ENCODE peak calls at places on chromosomes 4 and X, in six cellular contexts. One of them, this sample, is unnamed.

GRCh38 chrX:16786791-16787735 is 797 bp downstream of the TXLNG start:
- DNase-seq in nucleus accumbens: no peak
- DNase-seq in dorsolateral prefrontal cortex: peak; percentile 46
- DNase-seq in occipital lobe: no peak
- DNase-seq in BE2C: peak; percentile 11
- DNase-seq in Ammon's horn: no peak
- DNase-seq in this sample: peak; percentile 84

GRCh38 chr4:139229534-139230039 is 50.4 kb downstream of the MGARP start:
- DNase-seq in nucleus accumbens: no peak
- DNase-seq in dorsolateral prefrontal cortex: no peak
- DNase-seq in occipital lobe: no peak
- DNase-seq in BE2C: no peak
- DNase-seq in Ammon's horn: peak; percentile 73
- DNase-seq in this sample: no peak

GRCh38 chrX:13793897-13794296 is 23.0 kb downstream of the GPM6B start:
- DNase-seq in nucleus accumbens: no peak
- DNase-seq in dorsolateral prefrontal cortex: no peak
- DNase-seq in occipital lobe: no peak
- DNase-seq in BE2C: no peak
- DNase-seq in Ammon's horn: no peak
- DNase-seq in this sample: no peak

GRCh38 chr4:48902266-48902665 is 4.3 kb downstream of the OCIAD2 start:
- DNase-seq in nucleus accumbens: no peak
- DNase-seq in dorsolateral prefrontal cortex: no peak
- DNase-seq in occipital lobe: no peak
- DNase-seq in BE2C: no peak
- DNase-seq in Ammon's horn: no peak
- DNase-seq in this sample: no peak

GRCh38 chrX:22136711-22137110 is 104.6 kb downstream of the PHEX start:
- DNase-seq in nucleus accumbens: no peak
- DNase-seq in dorsolateral prefrontal cortex: no peak
- DNase-seq in occipital lobe: no peak
- DNase-seq in BE2C: no peak
- DNase-seq in Ammon's horn: no peak
- DNase-seq in this sample: no peak

GRCh38 chr4:80058740-80059139 is 14.3 kb downstream of the ANTXR2 start:
- DNase-seq in nucleus accumbens: no peak
- DNase-seq in dorsolateral prefrontal cortex: no peak
- DNase-seq in occipital lobe: no peak
- DNase-seq in BE2C: no peak
- DNase-seq in Ammon's horn: no peak
- DNase-seq in this sample: no peak

GRCh38 chr4:137226900-137227299 is 305.4 kb downstream of the PCDH18 start:
- DNase-seq in nucleus accumbens: no peak
- DNase-seq in dorsolateral prefrontal cortex: no peak
- DNase-seq in occipital lobe: no peak
- DNase-seq in BE2C: no peak
- DNase-seq in Ammon's horn: no peak
- DNase-seq in this sample: no peak

GRCh38 chrX:44152867-44153266 is 179.7 kb upstream of the NDP start:
- DNase-seq in nucleus accumbens: no peak
- DNase-seq in dorsolateral prefrontal cortex: no peak
- DNase-seq in occipital lobe: no peak
- DNase-seq in BE2C: no peak
- DNase-seq in Ammon's horn: no peak
- DNase-seq in this sample: no peak

GRCh38 chrX:12162420-12162819 is 24.1 kb downstream of the FRMPD4 start:
- DNase-seq in nucleus accumbens: no peak
- DNase-seq in dorsolateral prefrontal cortex: no peak
- DNase-seq in occipital lobe: no peak
- DNase-seq in BE2C: no peak
- DNase-seq in Ammon's horn: no peak
- DNase-seq in this sample: no peak

GRCh38 chr4:137363496-137363895 is 168.8 kb downstream of the PCDH18 start:
- DNase-seq in nucleus accumbens: no peak
- DNase-seq in dorsolateral prefrontal cortex: no peak
- DNase-seq in occipital lobe: no peak
- DNase-seq in BE2C: no peak
- DNase-seq in Ammon's horn: no peak
- DNase-seq in this sample: no peak

GRCh38 chr4:35689866-35690265 is 554.4 kb downstream of the ARAP2 start:
- DNase-seq in nucleus accumbens: no peak
- DNase-seq in dorsolateral prefrontal cortex: no peak
- DNase-seq in occipital lobe: no peak
- DNase-seq in BE2C: no peak
- DNase-seq in Ammon's horn: no peak
- DNase-seq in this sample: no peak

GRCh38 chrX:151178746-151179145 is 2.4 kb downstream of the GPR50 start:
- DNase-seq in nucleus accumbens: no peak
- DNase-seq in dorsolateral prefrontal cortex: no peak
- DNase-seq in occipital lobe: no peak
- DNase-seq in BE2C: no peak
- DNase-seq in Ammon's horn: no peak
- DNase-seq in this sample: no peak

GRCh38 chr4:147773261-147774184 is 41.6 kb downstream of the ARHGAP10 start:
- DNase-seq in nucleus accumbens: no peak
- DNase-seq in dorsolateral prefrontal cortex: no peak
- DNase-seq in occipital lobe: no peak
- DNase-seq in BE2C: no peak
- DNase-seq in Ammon's horn: no peak
- DNase-seq in this sample: no peak

GRCh38 chr4:123430031-123430430 is 33.4 kb downstream of the SPRY1 start:
- DNase-seq in nucleus accumbens: no peak
- DNase-seq in dorsolateral prefrontal cortex: no peak
- DNase-seq in occipital lobe: no peak
- DNase-seq in BE2C: no peak
- DNase-seq in Ammon's horn: no peak
- DNase-seq in this sample: no peak

GRCh38 chr4:6134612-6135220 is 65.6 kb downstream of the JAKMIP1 start:
- DNase-seq in nucleus accumbens: peak; percentile 17
- DNase-seq in dorsolateral prefrontal cortex: no peak
- DNase-seq in occipital lobe: no peak
- DNase-seq in BE2C: peak; percentile 26
- DNase-seq in Ammon's horn: peak; percentile 68
- DNase-seq in this sample: no peak

GRCh38 chr4:107862658-107863057 is 37.9 kb downstream of the SGMS2 start:
- DNase-seq in nucleus accumbens: no peak
- DNase-seq in dorsolateral prefrontal cortex: no peak
- DNase-seq in occipital lobe: no peak
- DNase-seq in BE2C: no peak
- DNase-seq in Ammon's horn: no peak
- DNase-seq in this sample: no peak

GRCh38 chr4:85732124-85732523 is 257.2 kb downstream of the ARHGAP24 start:
- DNase-seq in nucleus accumbens: no peak
- DNase-seq in dorsolateral prefrontal cortex: no peak
- DNase-seq in occipital lobe: no peak
- DNase-seq in BE2C: peak; percentile 48
- DNase-seq in Ammon's horn: no peak
- DNase-seq in this sample: no peak

GRCh38 chr4:95190751-95191436 is 357.9 kb downstream of the UNC5C start:
- DNase-seq in nucleus accumbens: peak; percentile 65
- DNase-seq in dorsolateral prefrontal cortex: no peak
- DNase-seq in occipital lobe: no peak
- DNase-seq in BE2C: peak; percentile 93
- DNase-seq in Ammon's horn: peak; percentile 68
- DNase-seq in this sample: no peak

GRCh38 chr4:3451956-3452355 is 10.2 kb downstream of the HGFAC start:
- DNase-seq in nucleus accumbens: no peak
- DNase-seq in dorsolateral prefrontal cortex: no peak
- DNase-seq in occipital lobe: no peak
- DNase-seq in BE2C: no peak
- DNase-seq in Ammon's horn: no peak
- DNase-seq in this sample: no peak

GRCh38 chrX:154043003-154043402 is 23.3 kb upstream of the IRAK1 start:
- DNase-seq in nucleus accumbens: no peak
- DNase-seq in dorsolateral prefrontal cortex: no peak
- DNase-seq in occipital lobe: no peak
- DNase-seq in BE2C: no peak
- DNase-seq in Ammon's horn: no peak
- DNase-seq in this sample: no peak

GRCh38 chr4:63361628-63362027 is 1047.6 kb downstream of the TECRL start:
- DNase-seq in nucleus accumbens: no peak
- DNase-seq in dorsolateral prefrontal cortex: no peak
- DNase-seq in occipital lobe: no peak
- DNase-seq in BE2C: no peak
- DNase-seq in Ammon's horn: no peak
- DNase-seq in this sample: no peak

GRCh38 chrX:2875798-2876399 is 47.2 kb downstream of the GYG2 start:
- DNase-seq in nucleus accumbens: no peak
- DNase-seq in dorsolateral prefrontal cortex: no peak
- DNase-seq in occipital lobe: no peak
- DNase-seq in BE2C: no peak
- DNase-seq in Ammon's horn: no peak
- DNase-seq in this sample: no peak

GRCh38 chrX:126141014-126141413 is 25.1 kb downstream of the DCAF12L2 start:
- DNase-seq in nucleus accumbens: no peak
- DNase-seq in dorsolateral prefrontal cortex: no peak
- DNase-seq in occipital lobe: no peak
- DNase-seq in BE2C: no peak
- DNase-seq in Ammon's horn: no peak
- DNase-seq in this sample: no peak

GRCh38 chr4:103451341-103451740 is 253.2 kb upstream of the CENPE start:
- DNase-seq in nucleus accumbens: no peak
- DNase-seq in dorsolateral prefrontal cortex: no peak
- DNase-seq in occipital lobe: no peak
- DNase-seq in BE2C: no peak
- DNase-seq in Ammon's horn: no peak
- DNase-seq in this sample: no peak

GRCh38 chr4:11618666-11619282 is 190.1 kb upstream of the HS3ST1 start:
- DNase-seq in nucleus accumbens: no peak
- DNase-seq in dorsolateral prefrontal cortex: no peak
- DNase-seq in occipital lobe: no peak
- DNase-seq in BE2C: no peak
- DNase-seq in Ammon's horn: no peak
- DNase-seq in this sample: no peak

GRCh38 chr4:125198916-125199315 is 115.8 kb upstream of the FAT4 start:
- DNase-seq in nucleus accumbens: no peak
- DNase-seq in dorsolateral prefrontal cortex: no peak
- DNase-seq in occipital lobe: no peak
- DNase-seq in BE2C: no peak
- DNase-seq in Ammon's horn: no peak
- DNase-seq in this sample: no peak

GRCh38 chrX:42955349-42955748 is 177.4 kb upstream of the PPP1R2C start:
- DNase-seq in nucleus accumbens: no peak
- DNase-seq in dorsolateral prefrontal cortex: no peak
- DNase-seq in occipital lobe: no peak
- DNase-seq in BE2C: no peak
- DNase-seq in Ammon's horn: no peak
- DNase-seq in this sample: no peak